ENCODE peak calls at places on chromosome 20, in nine cellular contexts. I, K, T, Y, F, P, Q, U and B are unnamed samples.

GRCh38 chr20:16104783-16105182 is 468.5 kb downstream of the KIF16B start:
- DNase-seq in I (no peak), K (no peak), T (no peak), Y (no peak), F (no peak), P (no peak), Q (no peak), U (no peak), B (no peak)

GRCh38 chr20:13458860-13459451 is 179.8 kb downstream of the TASP1 start:
- DNase-seq in I (no peak), K (peak), T (no peak), Y (no peak), F (no peak), P (no peak), Q (peak), U (no peak), B (no peak)

GRCh38 chr20:44211177-44212039 is 837 bp upstream of the OSER1 start:
- DNase-seq in I (no peak), K (no peak), T (no peak), Y (no peak), F (no peak), P (no peak), Q (peak), U (peak), B (no peak)

GRCh38 chr20:44714102-44714700 is 968 bp upstream of the CCN5 start:
- DNase-seq in I (no peak), K (no peak), T (no peak), Y (no peak), F (no peak), P (no peak), Q (no peak), U (no peak), B (no peak)

GRCh38 chr20:40197744-40198143 is 491.3 kb downstream of the MAFB start:
- DNase-seq in I (no peak), K (peak), T (no peak), Y (no peak), F (no peak), P (no peak), Q (no peak), U (no peak), B (no peak)

GRCh38 chr20:12591949-12592470 is 416.8 kb upstream of the SPTLC3 start:
- DNase-seq in I (peak), K (no peak), T (no peak), Y (no peak), F (no peak), P (no peak), Q (no peak), U (no peak), B (no peak)

GRCh38 chr20:52047811-52048302 is 143.7 kb downstream of the ZFP64 start:
- DNase-seq in I (no peak), K (no peak), T (peak), Y (peak), F (no peak), P (no peak), Q (peak), U (no peak), B (peak)

GRCh38 chr20:34541917-34542316 is 16.6 kb upstream of the MAP1LC3A start:
- DNase-seq in I (no peak), K (no peak), T (no peak), Y (no peak), F (no peak), P (no peak), Q (no peak), U (peak), B (no peak)

GRCh38 chr20:15857131-15857784 is 716.0 kb downstream of the KIF16B start:
- DNase-seq in I (no peak), K (no peak), T (no peak), Y (no peak), F (no peak), P (no peak), Q (no peak), U (peak), B (no peak)

GRCh38 chr20:60895363-60896079 is 356.5 kb upstream of the CDH4 start:
- DNase-seq in I (no peak), K (no peak), T (no peak), Y (no peak), F (no peak), P (no peak), Q (no peak), U (no peak), B (no peak)

GRCh38 chr20:32238483-32239425 is 31.1 kb downstream of the POFUT1 start:
- DNase-seq in I (no peak), K (no peak), T (no peak), Y (no peak), F (no peak), P (no peak), Q (no peak), U (peak), B (no peak)

GRCh38 chr20:32718749-32719348 is 24.4 kb downstream of the COMMD7 start:
- DNase-seq in I (peak), K (no peak), T (no peak), Y (no peak), F (no peak), P (no peak), Q (peak), U (no peak), B (no peak)

GRCh38 chr20:21534453-21534852 is 20.6 kb upstream of the NKX2-2 start:
- DNase-seq in I (peak), K (no peak), T (no peak), Y (no peak), F (no peak), P (no peak), Q (no peak), U (no peak), B (no peak)

GRCh38 chr20:17612975-17613327 is 43.1 kb downstream of the DSTN start:
- DNase-seq in I (no peak), K (no peak), T (peak), Y (no peak), F (no peak), P (no peak), Q (no peak), U (no peak), B (no peak)

GRCh38 chr20:30811896-30812671 is 445.4 kb upstream of the DEFB115 start:
- DNase-seq in I (peak), K (peak), T (peak), Y (no peak), F (no peak), P (peak), Q (peak), U (peak), B (no peak)

GRCh38 chr20:52972190-52972937 is at the start of gene TSHZ2:
- DNase-seq in I (peak), K (peak), T (peak), Y (no peak), F (no peak), P (peak), Q (peak), U (no peak), B (peak)

GRCh38 chr20:56606174-56606945 is 22.7 kb upstream of the TFAP2C start:
- DNase-seq in I (peak), K (no peak), T (no peak), Y (no peak), F (no peak), P (no peak), Q (no peak), U (no peak), B (no peak)

GRCh38 chr20:44173116-44173515 is 13.9 kb downstream of the JPH2 start:
- DNase-seq in I (no peak), K (no peak), T (no peak), Y (no peak), F (no peak), P (no peak), Q (no peak), U (no peak), B (no peak)

GRCh38 chr20:42775037-42775436 is 414.7 kb downstream of the PTPRT start:
- DNase-seq in I (no peak), K (no peak), T (no peak), Y (no peak), F (no peak), P (no peak), Q (no peak), U (no peak), B (no peak)

GRCh38 chr20:33296206-33296605 is 13.2 kb downstream of the BPIFB1 start:
- DNase-seq in I (no peak), K (no peak), T (no peak), Y (no peak), F (no peak), P (no peak), Q (no peak), U (no peak), B (no peak)

GRCh38 chr20:33832113-33832853 is 21.1 kb downstream of the CHMP4B start:
- DNase-seq in I (no peak), K (peak), T (no peak), Y (no peak), F (no peak), P (no peak), Q (peak), U (no peak), B (no peak)

GRCh38 chr20:59749293-59749680 is 144.9 kb downstream of the PHACTR3 start:
- DNase-seq in I (no peak), K (peak), T (no peak), Y (no peak), F (no peak), P (no peak), Q (peak), U (peak), B (no peak)

GRCh38 chr20:46354920-46355654 is 46.8 kb upstream of the CDH22 start:
- DNase-seq in I (no peak), K (no peak), T (no peak), Y (no peak), F (no peak), P (no peak), Q (no peak), U (no peak), B (no peak)

GRCh38 chr20:46230811-46231282 is 77.5 kb downstream of the CDH22 start:
- DNase-seq in I (peak), K (no peak), T (no peak), Y (no peak), F (no peak), P (peak), Q (peak), U (no peak), B (no peak)

GRCh38 chr20:14951707-14952106 is 614.3 kb upstream of the FLRT3 start:
- DNase-seq in I (peak), K (no peak), T (no peak), Y (no peak), F (no peak), P (no peak), Q (peak), U (no peak), B (no peak)

GRCh38 chr20:25233016-25233772 is 14.7 kb upstream of the PYGB start:
- DNase-seq in I (no peak), K (peak), T (no peak), Y (no peak), F (no peak), P (peak), Q (peak), U (no peak), B (no peak)

GRCh38 chr20:58753267-58753928 is 60.8 kb downstream of the NPEPL1 start:
- DNase-seq in I (no peak), K (no peak), T (no peak), Y (no peak), F (no peak), P (no peak), Q (no peak), U (peak), B (no peak)

GRCh38 chr20:60804240-60804917 is 447.7 kb upstream of the CDH4 start:
- DNase-seq in I (peak), K (no peak), T (no peak), Y (no peak), F (no peak), P (no peak), Q (no peak), U (no peak), B (no peak)

GRCh38 chr20:24297928-24298327 is 171.5 kb upstream of the SYNDIG1 start:
- DNase-seq in I (no peak), K (no peak), T (no peak), Y (no peak), F (no peak), P (no peak), Q (no peak), U (no peak), B (no peak)

GRCh38 chr20:44056010-44056698 is 130.8 kb downstream of the JPH2 start:
- DNase-seq in I (peak), K (no peak), T (peak), Y (no peak), F (no peak), P (no peak), Q (no peak), U (no peak), B (no peak)

GRCh38 chr20:35616465-35617396 is 1.1 kb downstream of the SPAG4 start:
- DNase-seq in I (peak), K (peak), T (peak), Y (no peak), F (peak), P (peak), Q (peak), U (peak), B (peak)

GRCh38 chr20:43536817-43537440 is 21.9 kb upstream of the SGK2 start:
- DNase-seq in I (peak), K (no peak), T (no peak), Y (no peak), F (no peak), P (no peak), Q (peak), U (no peak), B (no peak)

GRCh38 chr20:63702036-63702665 is 5.6 kb downstream of the ARFRP1 start:
- DNase-seq in I (no peak), K (no peak), T (peak), Y (no peak), F (no peak), P (no peak), Q (no peak), U (peak), B (no peak)